ENCODE peak calls at places on chromosomes 6 and 20, in five cellular contexts. Z, Q, K, E and L are unnamed samples.

GRCh38 chr6:167400482-167401138 is 75.7 kb downstream of the TTLL2 start:
- DNase-seq in Z (no peak), E (no peak), K (no peak), Q (no peak), L (no peak)

GRCh38 chr20:47187450-47188195 is 168.9 kb downstream of the ZMYND8 start:
- DNase-seq in K (peak; percentile 27), E (no peak), Z (peak; percentile 54), Q (no peak), L (no peak)

GRCh38 chr6:134436950-134437349 is 119.0 kb upstream of the SGK1 start:
- DNase-seq in Z (no peak), Q (no peak), E (no peak), K (peak; percentile 37), L (peak; percentile 29)

GRCh38 chr20:36322131-36322530 is 16.0 kb downstream of the DLGAP4 start:
- DNase-seq in Z (no peak), Q (no peak), K (no peak), E (no peak), L (no peak)

GRCh38 chr6:145772846-145773245 is 37.5 kb upstream of the EPM2A start:
- DNase-seq in E (no peak), Q (no peak), Z (no peak), K (no peak), L (no peak)

GRCh38 chr6:23537828-23538227 is 588.2 kb upstream of the NRSN1 start:
- DNase-seq in E (no peak), Q (peak; percentile 49), Z (no peak), K (no peak), L (no peak)

GRCh38 chr6:9225441-9225871 is 790.1 kb upstream of the SLC35B3 start:
- DNase-seq in E (no peak), K (no peak), Q (peak; percentile 24), Z (peak; percentile 51), L (peak; percentile 85)

GRCh38 chr20:407097-407952 is 774 bp upstream of the RBCK1 start:
- DNase-seq in Z (peak; percentile 77), E (peak; percentile 80), K (peak; percentile 71), Q (peak; percentile 81), L (peak; percentile 51)

GRCh38 chr20:53691060-53691810 is 97.6 kb upstream of the ZNF217 start:
- DNase-seq in K (no peak), Z (peak; percentile 64), Q (peak; percentile 100), E (no peak), L (no peak)

GRCh38 chr20:49286689-49287551 is 9.1 kb upstream of the ZNFX1 start:
- DNase-seq in E (no peak), Q (peak; percentile 50), K (no peak), Z (no peak), L (peak; percentile 66)

GRCh38 chr6:52547647-52548352 is 29.1 kb downstream of the TRAM2 start:
- DNase-seq in Z (no peak), K (no peak), Q (peak; percentile 65), E (peak; percentile 32), L (peak; percentile 65)

GRCh38 chr6:55543633-55544309 is 35.2 kb downstream of the HMGCLL1 start:
- DNase-seq in Q (peak; percentile 33), K (no peak), E (no peak), Z (no peak), L (no peak)

GRCh38 chr20:60057866-60058807 is 99.9 kb downstream of the CDH26 start:
- DNase-seq in Q (no peak), E (no peak), K (no peak), Z (no peak), L (peak; percentile 65)

GRCh38 chr6:163427498-163428254 is 13.2 kb downstream of the QKI start:
- DNase-seq in Q (peak; percentile 47), Z (peak; percentile 69), E (no peak), K (no peak), L (peak; percentile 71)

GRCh38 chr20:10629946-10630345 is 43.9 kb downstream of the JAG1 start:
- DNase-seq in Q (no peak), K (no peak), Z (no peak), E (no peak), L (no peak)

GRCh38 chr20:62067547-62068260 is 2.0 kb upstream of the TAF4 start:
- DNase-seq in Z (no peak), Q (no peak), K (no peak), E (peak; percentile 17), L (no peak)

GRCh38 chr6:11912420-11912819 is 99.7 kb upstream of the HIVEP1 start:
- DNase-seq in K (no peak), E (no peak), Z (no peak), Q (peak; percentile 25), L (no peak)

GRCh38 chr6:54244430-54244829 is 63.8 kb upstream of the TINAG start:
- DNase-seq in Q (peak; percentile 71), E (no peak), K (peak; percentile 38), Z (peak; percentile 10), L (peak; percentile 31)

GRCh38 chr6:148200302-148200701 is 142.3 kb upstream of the SASH1 start:
- DNase-seq in K (no peak), Z (no peak), Q (no peak), E (no peak), L (no peak)

GRCh38 chr6:148199584-148199983 is 143.1 kb upstream of the SASH1 start:
- DNase-seq in K (no peak), E (no peak), Q (no peak), Z (no peak), L (no peak)

GRCh38 chr6:148208298-148208697 is 134.3 kb upstream of the SASH1 start:
- DNase-seq in K (no peak), E (no peak), Z (no peak), Q (no peak), L (no peak)

GRCh38 chr6:148203970-148204369 is 138.7 kb upstream of the SASH1 start:
- DNase-seq in Q (no peak), Z (no peak), K (peak; percentile 86), E (no peak), L (peak; percentile 99)

DNA sequence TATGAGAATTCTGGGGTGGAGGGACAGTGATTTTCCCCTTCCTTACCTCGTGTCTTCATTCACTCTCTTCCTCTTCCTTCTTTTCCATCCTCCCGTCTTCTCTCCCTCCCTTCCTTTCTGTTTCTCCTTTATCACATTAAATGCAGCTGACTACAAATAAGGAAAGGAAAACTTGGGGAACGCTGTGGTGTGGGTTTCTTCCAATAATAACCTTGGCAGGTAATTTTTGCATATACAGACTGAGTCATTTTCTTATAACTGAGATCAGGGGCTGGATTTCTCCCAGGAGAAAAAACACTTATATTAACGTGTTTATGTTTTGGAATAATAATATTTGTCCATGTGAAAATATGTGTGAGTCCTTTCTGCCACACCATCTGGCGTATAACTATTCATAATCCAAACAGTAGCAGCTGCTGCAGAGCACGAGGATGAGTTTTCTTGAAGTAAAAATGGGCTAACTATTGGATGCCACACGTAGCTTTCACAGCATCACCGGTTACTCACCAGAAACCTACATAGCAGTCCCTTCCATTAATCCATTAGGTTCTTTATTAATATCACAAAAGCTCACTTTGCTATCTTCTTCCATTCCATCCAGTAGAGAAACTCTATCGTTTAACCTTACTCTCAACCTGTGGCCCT is 139.2 kb upstream of the SASH1 start:
- DNase-seq in E (no peak), Q (no peak), Z (no peak), K (no peak), L (peak; percentile 93)
- H3K4me2 ChIP-seq in E (no peak overlapping the region), Q (no peak overlapping the region), Z (no peak overlapping the region), K (no peak overlapping the region), L (peak overlapping the region; percentile 49)

GRCh38 chr6:33276864-33277662 is at the start of gene B3GALT4:
- DNase-seq in Z (peak; percentile 84), E (peak; percentile 90), Q (peak; percentile 92), K (no peak), L (peak; percentile 63)

GRCh38 chr6:33278810-33279209 is 1.9 kb downstream of the B3GALT4 start:
- DNase-seq in K (no peak), Z (no peak), E (no peak), Q (no peak), L (no peak)

GRCh38 chr6:33276581-33276863 is 401 bp upstream of the B3GALT4 start:
- DNase-seq in Q (no peak), E (no peak), Z (no peak), K (no peak), L (no peak)

GRCh38 chr6:33278392-33278741 is 1.4 kb downstream of the B3GALT4 start:
- DNase-seq in Z (no peak), E (no peak), Q (no peak), K (no peak), L (no peak)

GRCh38 chr6:33277663-33278391 is 904 bp downstream of the B3GALT4 start:
- DNase-seq in Q (no peak), K (no peak), E (peak; percentile 48), Z (no peak), L (no peak)
- H3K9ac ChIP-seq in Q (peak overlapping the region; percentile 71), K (no peak overlapping the region), E (peak overlapping the region; percentile 100), Z (no peak overlapping the region), L (peak overlapping the region; percentile 66)

DNA sequence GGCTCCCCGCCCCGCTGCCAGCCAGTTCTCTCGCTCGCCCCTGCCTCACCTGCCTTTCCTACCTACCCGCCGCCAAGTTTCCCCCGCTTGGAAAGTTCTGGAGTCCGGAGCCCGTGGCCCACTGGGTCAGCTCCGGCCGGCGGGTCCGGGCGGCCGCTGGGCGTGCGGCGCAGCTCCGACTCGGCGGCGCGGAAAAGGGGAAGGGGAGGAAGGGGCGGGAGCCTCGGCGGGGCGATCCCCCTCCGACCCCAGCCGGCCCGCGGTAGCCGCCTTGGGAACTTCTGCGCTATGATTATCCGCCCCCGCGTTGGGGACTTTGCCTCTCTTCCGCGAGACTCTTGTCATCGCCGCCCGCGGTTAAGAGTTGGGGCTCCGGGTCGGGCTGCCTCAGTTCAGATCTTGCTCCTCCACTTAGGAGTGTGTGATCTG is 31.0 kb downstream of the SF3B5 start:
- DNase-seq in K (no peak), Q (no peak), E (peak; percentile 76), Z (no peak), L (no peak)
- TF ChIP-seq EZH2 in K (no peak), Q (no peak), E (no peak), Z (no peak), L (peak; percentile 81)

GRCh38 chr6:24845578-24845977 is 46.9 kb upstream of the ARMH2 start:
- DNase-seq in K (no peak), E (peak; percentile 24), Z (no peak), Q (no peak), L (no peak)

GRCh38 chr6:24849713-24850112 is 51.0 kb upstream of the ARMH2 start:
- DNase-seq in E (no peak), K (no peak), Q (no peak), Z (no peak), L (no peak)

GRCh38 chr6:24848461-24848860 is 49.7 kb upstream of the ARMH2 start:
- DNase-seq in Z (no peak), Q (no peak), E (no peak), K (no peak), L (no peak)

GRCh38 chr6:24844903-24845302 is 46.2 kb upstream of the ARMH2 start:
- DNase-seq in Q (no peak), K (no peak), E (no peak), Z (no peak), L (no peak)

DNA sequence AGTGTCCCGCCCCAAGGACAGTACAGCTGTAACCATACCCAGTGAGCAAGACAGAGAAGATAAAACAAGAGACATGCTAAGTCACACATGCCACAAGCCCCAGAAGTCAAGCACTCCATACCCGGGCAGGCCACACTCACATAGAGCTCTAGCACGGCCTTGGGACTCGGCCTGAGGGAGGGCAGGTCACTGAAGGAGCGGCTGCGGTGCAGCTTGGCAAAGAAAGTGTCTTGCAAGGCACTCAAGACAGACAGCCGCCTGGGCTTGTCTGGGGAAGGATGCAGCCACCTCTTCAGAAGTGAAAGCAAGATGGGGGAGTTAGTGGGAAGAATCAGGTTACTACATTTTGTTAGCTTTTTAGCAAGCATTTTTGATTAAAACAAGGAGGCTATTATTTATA is 48.7 kb upstream of the ARMH2 start:
- DNase-seq in E (no peak), K (no peak), Z (peak; percentile 51), Q (no peak), L (no peak)
- H3K4me2 ChIP-seq in E (no peak overlapping the region), K (no peak overlapping the region), Z (peak overlapping the region; percentile 76), Q (no peak overlapping the region), L (no peak overlapping the region)